ENCODE peak calls at places on chromosomes 3 and 15, in eight cellular contexts. U is ovary, F is cardiac fibroblast, X is GM23338, G is colonic mucosa, W is Peyer's patch, S is choroid plexus epithelial cell, A is K562. K is an unnamed sample.

GRCh38 chr3:49788056-49788455 is 1.7 kb upstream of the IP6K1 start:
- DNase-seq in A (no peak), F (no peak), S (no peak), U (no peak), X (no peak), G (no peak), W (no peak), K (no peak)

GRCh38 chr15:26628879-26629529 is 143.9 kb downstream of the GABRB3 start:
- DNase-seq in U (peak; percentile 52), F (peak; percentile 12), S (no peak), X (peak; percentile 87), G (peak; percentile 42), W (peak; percentile 62), A (peak; percentile 86), K (peak; percentile 4)

GRCh38 chr15:63264685-63265302 is 12.6 kb upstream of the APH1B start:
- DNase-seq in F (peak; percentile 77), S (peak; percentile 78), G (no peak), U (no peak), A (no peak), W (no peak), X (no peak), K (no peak)

GRCh38 chr3:39112113-39112512 is 4.6 kb downstream of the TTC21A start:
- DNase-seq in F (no peak), W (no peak), S (no peak), A (no peak), U (no peak), G (no peak), X (no peak), K (no peak)

GRCh38 chr3:188993140-188993539 is 178.6 kb upstream of the TPRG1 start:
- DNase-seq in X (no peak), W (no peak), U (no peak), S (no peak), A (no peak), F (no peak), G (no peak), K (no peak)

GRCh38 chr3:109643590-109643989 is 306.2 kb upstream of the DPPA4 start:
- DNase-seq in X (no peak), A (no peak), F (peak; percentile 2), S (peak; percentile 18), W (no peak), U (no peak), G (no peak), K (peak; percentile 32)

GRCh38 chr3:157078131-157078835 is 81.7 kb downstream of the CCNL1 start:
- DNase-seq in S (no peak), X (no peak), G (no peak), W (no peak), U (no peak), F (no peak), A (no peak), K (no peak)

GRCh38 chr3:11560746-11561145 is 83.0 kb downstream of the VGLL4 start:
- DNase-seq in A (no peak), G (no peak), W (no peak), F (no peak), X (no peak), U (no peak), S (peak; percentile 77), K (no peak)

GRCh38 chr15:42456971-42457370 is 34.0 kb downstream of the ZNF106 start:
- DNase-seq in U (no peak), W (no peak), S (peak; percentile 41), F (peak; percentile 48), X (no peak), A (no peak), G (no peak), K (no peak)

GRCh38 chr3:112653209-112653871 is 12.4 kb upstream of the CCDC80 start:
- DNase-seq in G (no peak), S (peak; percentile 97), X (no peak), U (no peak), F (peak; percentile 86), W (no peak), A (no peak), K (peak; percentile 84)

GRCh38 chr15:62389887-62390792 is 225.1 kb upstream of the C2CD4B start:
- DNase-seq in A (peak; percentile 86), G (peak; percentile 70), X (peak; percentile 89), F (peak; percentile 79), S (peak; percentile 79), W (peak; percentile 83), U (peak; percentile 66), K (peak; percentile 32)

GRCh38 chr15:22786868-22787698 is 639 bp downstream of the NIPA1 start:
- DNase-seq in U (no peak), A (peak; percentile 31), S (peak; percentile 36), X (peak; percentile 66), F (no peak), G (peak; percentile 33), W (peak; percentile 69), K (no peak)

GRCh38 chr3:14884665-14885064 is 62.7 kb upstream of the NR2C2 start:
- DNase-seq in W (no peak), G (no peak), U (no peak), S (no peak), F (no peak), A (no peak), X (no peak), K (no peak)

GRCh38 chr3:113533534-113533892 is 1.2 kb downstream of the SIDT1 start:
- DNase-seq in G (no peak), S (no peak), A (no peak), W (no peak), X (no peak), U (no peak), F (no peak), K (no peak)

GRCh38 chr15:60594071-60594470 is 115.1 kb upstream of the ICE2 start:
- DNase-seq in F (no peak), G (no peak), X (no peak), U (no peak), A (no peak), W (no peak), S (no peak), K (no peak)

GRCh38 chr15:60592386-60593339 is 113.7 kb upstream of the ICE2 start:
- DNase-seq in U (peak; percentile 88), W (peak; percentile 83), S (peak; percentile 68), G (peak; percentile 91), F (peak; percentile 72), X (peak; percentile 94), A (peak; percentile 35), K (no peak)

GRCh38 chr15:60590935-60591490 is 112.1 kb upstream of the ICE2 start:
- DNase-seq in W (peak; percentile 64), X (peak; percentile 82), G (peak; percentile 43), A (no peak), S (peak; percentile 51), U (peak; percentile 58), F (peak; percentile 42), K (no peak)

GRCh38 chr15:60589728-60590127 is 110.8 kb upstream of the ICE2 start:
- DNase-seq in S (no peak), W (no peak), U (no peak), X (no peak), F (no peak), G (no peak), A (no peak), K (no peak)

DNA sequence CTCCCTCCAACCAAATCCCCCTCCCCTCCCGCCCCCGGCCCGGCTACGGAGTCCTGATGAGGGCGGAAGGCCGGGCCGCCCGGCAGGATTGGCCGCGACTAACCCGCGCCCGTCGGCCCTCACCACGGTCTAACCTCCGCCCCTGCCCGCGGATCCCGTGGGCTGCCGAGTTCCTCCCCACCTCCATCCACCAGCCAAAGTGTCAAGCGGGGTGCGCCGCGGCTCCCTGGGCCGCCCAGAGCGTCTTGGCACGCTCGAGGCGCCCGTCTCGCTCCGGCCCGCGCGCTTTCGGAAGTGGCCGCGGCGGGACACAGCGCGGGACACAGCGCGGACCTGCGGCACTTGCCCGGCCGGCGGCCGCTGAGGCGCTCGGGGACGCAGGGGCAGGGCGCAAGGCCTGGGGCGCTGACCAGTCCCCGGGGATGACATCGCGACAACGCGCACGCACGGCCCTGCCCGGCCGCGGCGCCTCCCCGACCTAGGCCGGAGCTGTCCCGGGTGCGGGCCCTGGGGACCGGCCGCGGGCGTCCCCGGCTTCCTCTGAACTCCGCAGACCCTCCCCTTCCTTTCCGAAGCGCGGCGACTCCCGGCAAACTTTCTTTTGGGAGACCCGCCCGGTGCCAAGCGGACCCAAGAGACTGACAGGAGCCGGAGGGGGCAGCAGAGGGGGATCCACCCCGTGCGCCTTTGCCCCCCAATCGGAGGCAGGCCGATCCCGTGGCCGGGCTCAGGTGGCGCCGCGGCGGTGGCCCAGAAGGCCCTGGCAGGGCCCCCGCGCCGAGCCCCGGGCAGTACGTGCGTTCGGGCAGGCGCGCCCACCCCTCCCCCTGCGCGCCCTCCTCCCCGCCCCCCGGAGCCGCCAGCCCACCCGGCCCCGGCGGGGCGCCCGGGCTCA is 112.8 kb upstream of the ICE2 start:
- DNase-seq in W (peak; percentile 65), U (peak; percentile 56), X (peak; percentile 74), G (peak; percentile 36), F (peak; percentile 27), A (no peak), S (no peak), K (no peak)
- TF ChIP-seq CTCF in W (no peak), U (no peak), X (no peak), G (no peak), F (no peak), A (no peak), S (no peak), K (no peak)

DNA sequence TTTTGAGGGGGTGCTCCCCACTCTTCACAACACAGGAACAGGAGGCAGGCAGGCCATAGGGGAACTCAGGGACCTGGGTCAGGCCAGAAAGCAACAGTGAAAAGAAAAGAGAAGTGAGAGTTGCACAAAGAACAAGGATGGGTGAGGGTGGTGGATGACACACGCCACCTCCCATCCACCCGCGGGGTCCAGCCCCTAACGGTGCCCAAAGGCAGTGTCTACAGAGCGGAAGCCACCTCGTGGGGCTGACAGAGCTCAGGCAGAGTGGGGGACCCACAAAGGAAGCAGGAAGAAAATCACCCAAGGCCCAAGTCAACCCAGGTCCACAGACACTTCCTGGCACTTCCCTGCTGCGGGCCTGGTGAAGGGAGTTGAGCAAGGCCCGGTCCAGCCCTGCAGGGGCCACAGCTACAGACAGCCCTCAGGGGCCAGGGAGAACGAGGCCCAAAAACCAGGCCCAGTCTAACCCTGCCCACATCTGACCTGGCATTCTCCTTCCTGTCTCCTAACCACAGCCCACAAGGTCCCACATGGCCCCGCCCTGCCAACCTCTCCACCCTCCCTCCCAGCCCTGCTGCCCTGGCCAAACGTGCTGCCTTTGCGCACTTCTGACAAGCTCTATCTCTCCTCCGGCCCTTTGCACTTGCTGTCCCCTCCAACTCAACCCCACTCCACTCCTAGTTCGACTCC is 5.9 kb downstream of the NUP210 start:
- DNase-seq in W (no peak), A (no peak), G (peak; percentile 40), U (no peak), F (no peak), S (no peak), X (no peak), K (no peak)
- H3K4me3 ChIP-seq in W (no peak overlapping the region), A (no peak overlapping the region), G (no peak overlapping the region), U (no peak overlapping the region), F (no peak overlapping the region), S (no peak overlapping the region), X (no peak overlapping the region), K (no peak overlapping the region)

GRCh38 chr3:58332575-58333179 is at the start of gene PXK:
- DNase-seq in W (peak; percentile 88), X (peak; percentile 84), F (peak; percentile 86), S (peak; percentile 80), G (peak; percentile 83), U (peak; percentile 79), A (peak; percentile 74), K (no peak)
- TF ChIP-seq CTCF in W (peak; percentile 41), X (no peak), F (no peak), S (no peak), G (no peak), U (peak; percentile 42), A (no peak), K (peak; percentile 6)

DNA sequence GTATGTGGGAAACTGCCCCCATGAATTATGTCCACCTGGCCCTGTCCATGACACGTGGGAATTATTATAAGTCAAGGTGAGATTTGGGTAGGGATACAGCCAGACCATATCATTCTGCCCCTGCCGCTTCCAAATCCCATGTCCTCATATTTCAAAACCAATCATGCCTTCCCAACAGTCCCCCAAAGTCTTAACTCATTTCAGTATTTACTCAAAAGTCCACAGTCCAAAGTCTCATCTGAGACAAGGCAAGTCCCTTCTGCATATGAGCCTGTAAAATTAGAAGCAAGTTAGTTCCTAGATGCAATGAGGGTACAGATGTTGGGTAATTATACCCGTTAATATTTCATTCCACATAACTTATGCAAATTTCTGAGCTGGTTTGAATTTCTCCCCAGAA is 47.7 kb downstream of the RNF111 start:
- DNase-seq in U (no peak), X (no peak), F (no peak), G (no peak), S (no peak), W (no peak), A (no peak), K (no peak)
- H3K4me3 ChIP-seq in U (no peak overlapping the region), X (no peak overlapping the region), F (no peak overlapping the region), G (no peak overlapping the region), S (no peak overlapping the region), W (no peak overlapping the region), A (no peak overlapping the region), K (no peak overlapping the region)